ENCODE peak calls at places on chromosomes 3 and 15, in five cellular contexts. One of them, this sample, is unnamed.
A peak's percentile ranks its signal among the peaks of the same experiment; 100 is the strongest.

GRCh38 chr3:86563358-86563970 is 427.5 kb downstream of the VGLL3 start:
- DNase-seq in upper lobe of right lung: no peak
- DNase-seq in thoracic aorta: no peak
- DNase-seq in sigmoid colon: no peak
- DNase-seq in left lung: no peak
- DNase-seq in this sample: no peak

GRCh38 chr15:51121118-51121517 is 26.4 kb upstream of the TNFAIP8L3 start:
- DNase-seq in upper lobe of right lung: no peak
- DNase-seq in thoracic aorta: peak; percentile 60
- DNase-seq in sigmoid colon: no peak
- DNase-seq in left lung: no peak
- DNase-seq in this sample: no peak

GRCh38 chr3:51799879-51800757 is 21.1 kb upstream of the IQCF6 start:
- DNase-seq in upper lobe of right lung: no peak
- DNase-seq in thoracic aorta: no peak
- DNase-seq in sigmoid colon: no peak
- DNase-seq in left lung: no peak
- DNase-seq in this sample: no peak

GRCh38 chr15:52115598-52116427 is 3.2 kb upstream of the BCL2L10 start:
- DNase-seq in upper lobe of right lung: no peak
- DNase-seq in thoracic aorta: no peak
- DNase-seq in sigmoid colon: no peak
- DNase-seq in left lung: no peak
- DNase-seq in this sample: no peak

GRCh38 chr3:80855482-80855881 is 906.0 kb downstream of the GBE1 start:
- DNase-seq in upper lobe of right lung: no peak
- DNase-seq in thoracic aorta: no peak
- DNase-seq in sigmoid colon: no peak
- DNase-seq in left lung: no peak
- DNase-seq in this sample: no peak

GRCh38 chr3:861721-862120 is 231.1 kb upstream of the CNTN6 start:
- DNase-seq in upper lobe of right lung: no peak
- DNase-seq in thoracic aorta: no peak
- DNase-seq in sigmoid colon: no peak
- DNase-seq in left lung: no peak
- DNase-seq in this sample: no peak

GRCh38 chr15:55277116-55277564 is 12.5 kb downstream of the RAB27A start:
- DNase-seq in upper lobe of right lung: no peak
- DNase-seq in thoracic aorta: no peak
- DNase-seq in sigmoid colon: no peak
- DNase-seq in left lung: no peak
- DNase-seq in this sample: no peak

GRCh38 chr15:101446527-101447167 is 42.9 kb downstream of the PCSK6 start:
- DNase-seq in upper lobe of right lung: no peak
- DNase-seq in thoracic aorta: no peak
- DNase-seq in sigmoid colon: peak; percentile 57
- DNase-seq in left lung: no peak
- DNase-seq in this sample: no peak

GRCh38 chr3:30167511-30168135 is 438.8 kb upstream of the TGFBR2 start:
- DNase-seq in upper lobe of right lung: no peak
- DNase-seq in thoracic aorta: no peak
- DNase-seq in sigmoid colon: no peak
- DNase-seq in left lung: no peak
- DNase-seq in this sample: no peak

GRCh38 chr3:158110658-158111018 is 749 bp downstream of the RSRC1 start:
- DNase-seq in upper lobe of right lung: no peak
- DNase-seq in thoracic aorta: no peak
- DNase-seq in sigmoid colon: no peak
- DNase-seq in left lung: no peak
- DNase-seq in this sample: no peak

GRCh38 chr3:122618614-122619013 is 41.2 kb downstream of the PARP15 start:
- DNase-seq in upper lobe of right lung: no peak
- DNase-seq in thoracic aorta: no peak
- DNase-seq in sigmoid colon: no peak
- DNase-seq in left lung: no peak
- DNase-seq in this sample: no peak

GRCh38 chr3:36124118-36124796 is 256.0 kb upstream of the STAC start:
- DNase-seq in upper lobe of right lung: no peak
- DNase-seq in thoracic aorta: no peak
- DNase-seq in sigmoid colon: no peak
- DNase-seq in left lung: no peak
- DNase-seq in this sample: no peak

GRCh38 chr15:89587955-89588354 is 12.7 kb downstream of the TICRR start:
- DNase-seq in upper lobe of right lung: no peak
- DNase-seq in thoracic aorta: no peak
- DNase-seq in sigmoid colon: no peak
- DNase-seq in left lung: no peak
- DNase-seq in this sample: no peak

GRCh38 chr3:196948442-196949365 is 6.4 kb upstream of the NCBP2 start:
- DNase-seq in upper lobe of right lung: no peak
- DNase-seq in thoracic aorta: no peak
- DNase-seq in sigmoid colon: no peak
- DNase-seq in left lung: peak; percentile 51
- DNase-seq in this sample: no peak

GRCh38 chr15:24857094-24857437 is 97.7 kb upstream of the SNRPN start:
- DNase-seq in upper lobe of right lung: no peak
- DNase-seq in thoracic aorta: no peak
- DNase-seq in sigmoid colon: no peak
- DNase-seq in left lung: no peak
- DNase-seq in this sample: no peak

GRCh38 chr3:45939341-45939771 is 3.9 kb upstream of the CXCR6 start:
- DNase-seq in upper lobe of right lung: no peak
- DNase-seq in thoracic aorta: no peak
- DNase-seq in sigmoid colon: no peak
- DNase-seq in left lung: no peak
- DNase-seq in this sample: no peak

GRCh38 chr3:150751781-150752263 is 11.1 kb downstream of the SIAH2 start:
- DNase-seq in upper lobe of right lung: no peak
- DNase-seq in thoracic aorta: no peak
- DNase-seq in sigmoid colon: no peak
- DNase-seq in left lung: no peak
- DNase-seq in this sample: no peak

GRCh38 chr15:66765478-66766281 is 63.6 kb downstream of the SMAD6 start:
- DNase-seq in upper lobe of right lung: peak; percentile 88
- DNase-seq in thoracic aorta: no peak
- DNase-seq in sigmoid colon: peak; percentile 60
- DNase-seq in left lung: no peak
- DNase-seq in this sample: peak; percentile 93

GRCh38 chr15:100602822-100603393 is 519 bp downstream of the ASB7 start:
- DNase-seq in upper lobe of right lung: no peak
- DNase-seq in thoracic aorta: no peak
- DNase-seq in sigmoid colon: no peak
- DNase-seq in left lung: no peak
- DNase-seq in this sample: peak; percentile 56

GRCh38 chr3:21390136-21390535 is 360.9 kb downstream of the ZNF385D start:
- DNase-seq in upper lobe of right lung: no peak
- DNase-seq in thoracic aorta: no peak
- DNase-seq in sigmoid colon: no peak
- DNase-seq in left lung: no peak
- DNase-seq in this sample: no peak

GRCh38 chr15:68983821-68984517 is 30.5 kb upstream of the NOX5 start:
- DNase-seq in upper lobe of right lung: no peak
- DNase-seq in thoracic aorta: no peak
- DNase-seq in sigmoid colon: no peak
- DNase-seq in left lung: no peak
- DNase-seq in this sample: no peak

GRCh38 chr3:32733631-32734229 is 48.7 kb downstream of the CNOT10 start:
- DNase-seq in upper lobe of right lung: no peak
- DNase-seq in thoracic aorta: no peak
- DNase-seq in sigmoid colon: no peak
- DNase-seq in left lung: no peak
- DNase-seq in this sample: no peak

GRCh38 chr3:129616713-129617112 is 10.2 kb upstream of the PLXND1 start:
- DNase-seq in upper lobe of right lung: no peak
- DNase-seq in thoracic aorta: no peak
- DNase-seq in sigmoid colon: peak; percentile 74
- DNase-seq in left lung: peak; percentile 26
- DNase-seq in this sample: no peak

GRCh38 chr3:71759401-71759800 is 5.7 kb downstream of the GPR27 start:
- DNase-seq in upper lobe of right lung: no peak
- DNase-seq in thoracic aorta: no peak
- DNase-seq in sigmoid colon: no peak
- DNase-seq in left lung: peak; percentile 66
- DNase-seq in this sample: no peak

GRCh38 chr3:71752911-71753715 is 542 bp upstream of the GPR27 start:
- DNase-seq in upper lobe of right lung: no peak
- DNase-seq in thoracic aorta: no peak
- DNase-seq in sigmoid colon: no peak
- DNase-seq in left lung: no peak
- DNase-seq in this sample: no peak

GRCh38 chr3:71751602-71752001 is 2.1 kb upstream of the GPR27 start:
- DNase-seq in upper lobe of right lung: no peak
- DNase-seq in thoracic aorta: no peak
- DNase-seq in sigmoid colon: no peak
- DNase-seq in left lung: no peak
- DNase-seq in this sample: no peak

GRCh38 chr3:71753716-71754609 is at the start of gene GPR27:
- DNase-seq in upper lobe of right lung: peak; percentile 70
- DNase-seq in thoracic aorta: no peak
- DNase-seq in sigmoid colon: no peak
- DNase-seq in left lung: peak; percentile 86
- DNase-seq in this sample: no peak

DNA sequence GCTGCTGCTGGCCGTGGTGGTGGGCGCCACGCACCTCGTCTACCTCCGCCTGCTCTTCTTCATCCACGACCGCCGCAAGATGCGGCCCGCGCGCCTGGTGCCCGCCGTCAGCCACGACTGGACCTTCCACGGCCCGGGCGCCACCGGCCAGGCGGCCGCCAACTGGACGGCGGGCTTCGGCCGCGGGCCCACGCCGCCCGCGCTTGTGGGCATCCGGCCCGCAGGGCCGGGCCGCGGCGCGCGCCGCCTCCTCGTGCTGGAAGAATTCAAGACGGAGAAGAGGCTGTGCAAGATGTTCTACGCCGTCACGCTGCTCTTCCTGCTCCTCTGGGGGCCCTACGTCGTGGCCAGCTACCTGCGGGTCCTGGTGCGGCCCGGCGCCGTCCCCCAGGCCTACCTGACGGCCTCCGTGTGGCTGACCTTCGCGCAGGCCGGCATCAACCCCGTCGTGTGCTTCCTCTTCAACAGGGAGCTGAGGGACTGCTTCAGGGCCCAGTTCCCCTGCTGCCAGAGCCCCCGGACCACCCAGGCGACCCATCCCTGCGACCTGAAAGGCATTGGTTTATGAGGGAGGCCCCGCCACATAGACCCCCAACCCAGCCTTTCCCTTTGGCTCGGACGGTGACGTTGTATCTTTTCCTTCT is 1.1 kb downstream of the GPR27 start:
- DNase-seq in upper lobe of right lung: no peak
- DNase-seq in thoracic aorta: no peak
- DNase-seq in sigmoid colon: no peak
- DNase-seq in left lung: peak; percentile 83
- DNase-seq in this sample: no peak
- H3K27me3 ChIP-seq in upper lobe of right lung: peaks cover 21% of the 10 kb centered on the region
- H3K27me3 ChIP-seq in thoracic aorta: no peaks in the 10 kb centered on the region
- H3K27me3 ChIP-seq in sigmoid colon: peaks cover 7% of the 10 kb centered on the region
- H3K27me3 ChIP-seq in left lung: peaks cover 3% of the 10 kb centered on the region
- H3K27me3 ChIP-seq in this sample: no peaks in the 10 kb centered on the region

GRCh38 chr3:49124203-49124602 is 3.6 kb upstream of the USP19 start:
- DNase-seq in upper lobe of right lung: no peak
- DNase-seq in thoracic aorta: no peak
- DNase-seq in sigmoid colon: no peak
- DNase-seq in left lung: no peak
- DNase-seq in this sample: no peak

GRCh38 chr3:49124991-49125670 is 4.5 kb upstream of the USP19 start:
- DNase-seq in upper lobe of right lung: no peak
- DNase-seq in thoracic aorta: no peak
- DNase-seq in sigmoid colon: no peak
- DNase-seq in left lung: no peak
- DNase-seq in this sample: no peak

GRCh38 chr3:49122886-49123545 is 2.4 kb upstream of the USP19 start:
- DNase-seq in upper lobe of right lung: no peak
- DNase-seq in thoracic aorta: no peak
- DNase-seq in sigmoid colon: no peak
- DNase-seq in left lung: no peak
- DNase-seq in this sample: no peak

GRCh38 chr3:49122022-49122421 is 1.4 kb upstream of the USP19 start:
- DNase-seq in upper lobe of right lung: no peak
- DNase-seq in thoracic aorta: no peak
- DNase-seq in sigmoid colon: no peak
- DNase-seq in left lung: peak; percentile 69
- DNase-seq in this sample: no peak

DNA sequence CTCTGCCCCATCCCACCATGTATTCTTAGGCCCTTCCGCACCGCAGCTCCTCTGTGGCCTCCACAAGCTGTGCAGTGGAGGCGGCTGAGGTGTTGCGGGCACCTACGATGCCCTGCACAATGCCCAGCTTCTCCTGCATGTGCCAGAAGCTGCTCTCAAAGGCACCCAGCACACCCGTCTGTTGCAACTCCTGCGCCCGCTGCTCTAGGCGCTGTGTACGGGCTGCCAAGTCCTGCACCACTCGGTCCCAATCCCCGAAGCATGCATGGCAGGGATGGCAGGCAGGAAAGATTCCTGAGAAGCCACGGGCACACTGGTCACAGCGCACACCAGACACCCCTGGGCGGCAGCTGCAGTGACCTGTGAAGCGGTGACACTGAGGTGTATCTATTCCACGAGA is 3.1 kb upstream of the USP19 start:
- DNase-seq in upper lobe of right lung: no peak
- DNase-seq in thoracic aorta: no peak
- DNase-seq in sigmoid colon: no peak
- DNase-seq in left lung: no peak
- DNase-seq in this sample: no peak
- H3K4me1 ChIP-seq in upper lobe of right lung: peaks cover 17% of the 10 kb centered on the region
- H3K4me1 ChIP-seq in thoracic aorta: peaks cover 16% of the 10 kb centered on the region
- H3K4me1 ChIP-seq in sigmoid colon: peaks cover 19% of the 10 kb centered on the region
- H3K4me1 ChIP-seq in left lung: peaks cover 12% of the 10 kb centered on the region
- H3K4me1 ChIP-seq in this sample: peaks cover 11% of the 10 kb centered on the region

GRCh38 chr15:40511093-40511471 is 40.3 kb downstream of the CHST14 start:
- DNase-seq in upper lobe of right lung: no peak
- DNase-seq in thoracic aorta: no peak
- DNase-seq in sigmoid colon: no peak
- DNase-seq in left lung: no peak
- DNase-seq in this sample: no peak

GRCh38 chr15:40511472-40512133 is 40.8 kb downstream of the CHST14 start:
- DNase-seq in upper lobe of right lung: peak; percentile 92
- DNase-seq in thoracic aorta: no peak
- DNase-seq in sigmoid colon: peak; percentile 81
- DNase-seq in left lung: peak; percentile 93
- DNase-seq in this sample: peak; percentile 84

GRCh38 chr15:40508216-40508615 is 37.4 kb downstream of the CHST14 start:
- DNase-seq in upper lobe of right lung: no peak
- DNase-seq in thoracic aorta: no peak
- DNase-seq in sigmoid colon: no peak
- DNase-seq in left lung: no peak
- DNase-seq in this sample: no peak

GRCh38 chr15:40512440-40512839 is 41.7 kb downstream of the CHST14 start:
- DNase-seq in upper lobe of right lung: no peak
- DNase-seq in thoracic aorta: no peak
- DNase-seq in sigmoid colon: no peak
- DNase-seq in left lung: no peak
- DNase-seq in this sample: no peak

GRCh38 chr15:40510201-40510600 is 39.4 kb downstream of the CHST14 start:
- DNase-seq in upper lobe of right lung: no peak
- DNase-seq in thoracic aorta: no peak
- DNase-seq in sigmoid colon: no peak
- DNase-seq in left lung: no peak
- DNase-seq in this sample: no peak
- H3K27me3 ChIP-seq in upper lobe of right lung: no peaks in the 10 kb centered on the region
- H3K27me3 ChIP-seq in thoracic aorta: no peaks in the 10 kb centered on the region
- H3K27me3 ChIP-seq in sigmoid colon: no peaks in the 10 kb centered on the region
- H3K27me3 ChIP-seq in left lung: no peaks in the 10 kb centered on the region
- H3K27me3 ChIP-seq in this sample: no peaks in the 10 kb centered on the region

GRCh38 chr15:91944334-91944733 is 90.8 kb downstream of the SLCO3A1 start:
- DNase-seq in upper lobe of right lung: no peak
- DNase-seq in thoracic aorta: no peak
- DNase-seq in sigmoid colon: no peak
- DNase-seq in left lung: no peak
- DNase-seq in this sample: no peak
- H3K4me1 ChIP-seq in upper lobe of right lung: peaks cover 91% of the 10 kb centered on the region
- H3K4me1 ChIP-seq in thoracic aorta: peaks cover 72% of the 10 kb centered on the region
- H3K4me1 ChIP-seq in sigmoid colon: peaks cover 15% of the 10 kb centered on the region
- H3K4me1 ChIP-seq in left lung: peaks cover 73% of the 10 kb centered on the region
- H3K4me1 ChIP-seq in this sample: peaks cover 24% of the 10 kb centered on the region